ENCODE peak calls at places on chromosome 14, in ten cellular contexts. C is stimulated activated CD8-positive, alpha-beta memory T cell treated with anti-CD3 and anti-CD28 coated beads, Interleukin-2, amount 100 ng/mL, for 1 hour; F is T-cell; B is left colon; P is RWPE1; I is hepatocyte; D is anterior cingulate cortex; O is NCI-H345; V is GM20000; A is activated T-cell treated with anti-CD3 and anti-CD28 coated beads, Interleukin-2, amount 50 U/mL, for 72 hours. W is an unnamed sample.

GRCh38 chr14:66038214-66038977 is 447.8 kb upstream of the CCDC196 start:
- DNase-seq in O (no peak), V (no peak), D (no peak), P (peak), F (no peak), A (no peak), C (no peak), B (peak), I (peak), W (no peak)

GRCh38 chr14:84129028-84129427 is 1400.9 kb upstream of the FLRT2 start:
- DNase-seq in P (no peak), C (no peak), D (no peak), I (no peak), B (no peak), V (no peak), F (no peak), A (no peak), O (no peak), W (peak)

GRCh38 chr14:22668417-22668816 is 24.3 kb upstream of the OR6J1 start:
- DNase-seq in O (no peak), D (no peak), F (no peak), A (no peak), C (no peak), V (no peak), B (no peak), I (peak), P (no peak), W (no peak)

GRCh38 chr14:49982522-49982951 is 89.7 kb downstream of the ARF6 start:
- DNase-seq in F (no peak), A (no peak), O (no peak), V (no peak), P (no peak), B (no peak), D (no peak), I (no peak), C (no peak), W (no peak)

GRCh38 chr14:22226381-22226780 is 362.6 kb downstream of the DAD1 start:
- DNase-seq in F (no peak), B (no peak), C (no peak), D (no peak), P (peak), O (no peak), V (peak), I (no peak), A (no peak), W (peak)

GRCh38 chr14:105338392-105338791 is 23.8 kb downstream of the PACS2 start:
- DNase-seq in D (no peak), F (no peak), C (no peak), O (no peak), A (no peak), B (no peak), P (no peak), V (no peak), I (no peak), W (no peak)

GRCh38 chr14:91374287-91374880 is 43.2 kb downstream of the CCDC88C start:
- DNase-seq in B (no peak), D (no peak), O (peak), P (no peak), I (no peak), A (no peak), V (no peak), C (no peak), F (no peak), W (no peak)

GRCh38 chr14:64673748-64674147 is 30.5 kb upstream of the PLEKHG3 start:
- DNase-seq in O (no peak), D (no peak), I (no peak), V (no peak), F (peak), P (peak), A (peak), B (no peak), C (no peak), W (peak)

GRCh38 chr14:69055125-69055524 is 76.0 kb upstream of the ACTN1 start:
- DNase-seq in D (no peak), P (peak), V (no peak), F (no peak), A (no peak), I (no peak), O (no peak), C (no peak), B (no peak), W (no peak)

GRCh38 chr14:89504602-89505320 is 87.7 kb upstream of the FOXN3 start:
- DNase-seq in C (no peak), F (no peak), A (peak), I (no peak), D (no peak), P (no peak), V (peak), B (no peak), O (no peak), W (peak)

GRCh38 chr14:91858536-91859275 is 8.6 kb downstream of the TC2N start:
- DNase-seq in V (peak), F (no peak), I (peak), D (no peak), O (no peak), B (no peak), C (no peak), A (no peak), P (no peak), W (no peak)

GRCh38 chr14:77342726-77343397 is 22.0 kb downstream of the GSTZ1 start:
- DNase-seq in P (no peak), I (no peak), C (no peak), O (no peak), D (no peak), B (no peak), V (no peak), F (no peak), A (no peak), W (no peak)

GRCh38 chr14:57492859-57493258 is 798 bp downstream of the CCDC198 start:
- DNase-seq in O (no peak), I (peak), P (peak), F (no peak), V (no peak), D (no peak), C (no peak), A (no peak), B (no peak), W (no peak)

GRCh38 chr14:100620437-100621100 is 33.4 kb upstream of the BEGAIN start:
- DNase-seq in P (no peak), V (no peak), I (no peak), D (no peak), A (no peak), C (no peak), O (peak), B (peak), F (no peak), W (no peak)

GRCh38 chr14:73283592-73284379 is 46.5 kb downstream of the PAPLN start:
- DNase-seq in P (no peak), C (no peak), I (no peak), F (no peak), O (no peak), V (no peak), D (no peak), B (no peak), A (no peak), W (no peak)

GRCh38 chr14:50892255-50892654 is 20.4 kb downstream of the ABHD12B start:
- DNase-seq in B (peak), O (no peak), F (no peak), C (no peak), P (no peak), I (no peak), V (no peak), D (no peak), A (no peak), W (no peak)

GRCh38 chr14:85415015-85415712 is 114.8 kb upstream of the FLRT2 start:
- DNase-seq in A (no peak), I (peak), O (peak), B (peak), D (no peak), V (no peak), P (peak), F (no peak), C (no peak), W (no peak)

GRCh38 chr14:104708606-104709268 is 15.3 kb upstream of the ADSS1 start:
- DNase-seq in A (peak), D (no peak), P (peak), B (no peak), O (peak), C (peak), F (peak), V (peak), I (peak), W (peak)

GRCh38 chr14:101506211-101506920 is 54.9 kb upstream of the DIO3 start:
- DNase-seq in B (peak), A (no peak), O (no peak), P (no peak), V (no peak), I (no peak), C (no peak), F (no peak), D (no peak), W (no peak)

GRCh38 chr14:105742531-105742848 is 216.1 kb downstream of the TMEM121 start:
- DNase-seq in P (no peak), V (no peak), A (no peak), D (no peak), C (no peak), B (no peak), I (no peak), O (no peak), F (no peak), W (no peak)

GRCh38 chr14:21068521-21069387 is 1.4 kb upstream of the ARHGEF40 start:
- DNase-seq in I (peak), O (peak), A (peak), V (peak), C (peak), B (peak), D (no peak), F (peak), P (peak), W (peak)

GRCh38 chr14:60356921-60357550 is 108.0 kb downstream of the PPM1A start:
- DNase-seq in V (no peak), F (no peak), O (peak), D (no peak), B (no peak), I (no peak), P (no peak), C (no peak), A (no peak), W (no peak)

GRCh38 chr14:38208825-38209562 is 1.3 kb downstream of the SSTR1 start:
- DNase-seq in F (no peak), I (peak), P (no peak), O (peak), B (peak), D (no peak), C (no peak), V (no peak), A (peak), W (no peak)

GRCh38 chr14:61524211-61524806 is 171.0 kb upstream of the HIF1A start:
- DNase-seq in B (no peak), I (peak), C (no peak), O (peak), A (no peak), P (no peak), F (no peak), D (no peak), V (no peak), W (no peak)

GRCh38 chr14:94665544-94665943 is 53.4 kb downstream of the SERPINA3 start:
- DNase-seq in O (no peak), V (no peak), D (no peak), I (no peak), F (no peak), B (no peak), A (no peak), P (no peak), C (no peak), W (no peak)

GRCh38 chr14:103374121-103374520 is 11.1 kb upstream of the MARK3 start:
- DNase-seq in C (no peak), F (no peak), D (no peak), P (no peak), B (no peak), O (no peak), V (no peak), A (no peak), I (no peak), W (no peak)

GRCh38 chr14:100582496-100583165 is 4.6 kb downstream of the BEGAIN start:
- DNase-seq in B (peak), O (no peak), I (no peak), C (no peak), A (no peak), V (no peak), F (no peak), D (no peak), P (no peak), W (no peak)

GRCh38 chr14:72948481-72949138 is 22.3 kb downstream of the DCAF4 start:
- DNase-seq in B (no peak), D (peak), V (peak), A (peak), P (peak), O (peak), C (peak), I (peak), F (peak), W (peak)

GRCh38 chr14:102255401-102256190 is 49.4 kb downstream of the MOK start:
- DNase-seq in P (peak), D (no peak), O (no peak), V (no peak), C (no peak), B (no peak), A (no peak), I (no peak), F (no peak), W (no peak)

GRCh38 chr14:61894452-61895077 is 132.3 kb downstream of the SNAPC1 start:
- DNase-seq in F (peak), A (peak), B (peak), O (peak), D (peak), C (no peak), I (peak), P (peak), V (peak), W (peak)

GRCh38 chr14:35515916-35516315 is 18.0 kb upstream of the INSM2 start:
- DNase-seq in O (no peak), V (no peak), C (no peak), A (no peak), I (no peak), F (no peak), B (no peak), D (no peak), P (no peak), W (no peak)

GRCh38 chr14:52268191-52269061 is 928 bp downstream of the PTGDR start:
- DNase-seq in D (no peak), P (no peak), C (no peak), O (no peak), B (peak), I (peak), A (no peak), F (peak), V (no peak), W (no peak)

GRCh38 chr14:69376439-69376838 is 21.7 kb downstream of the ERH start:
- DNase-seq in A (no peak), D (no peak), B (no peak), I (no peak), V (no peak), P (no peak), C (no peak), O (no peak), F (no peak), W (no peak)